ENCODE peak calls at places on chromosomes 4 and X, in four cellular contexts. H, E, T and G are unnamed samples.

GRCh38 chr4:13329963-13330362 is 154.2 kb downstream of the RAB28 start:
- DNase-seq in H (peak), T (no peak), E (peak), G (no peak)

GRCh38 chr4:150126201-150126879 is 48.1 kb downstream of the DCLK2 start:
- DNase-seq in T (no peak), E (peak), H (no peak), G (no peak)

GRCh38 chrX:108366644-108367406 is 71.4 kb downstream of the COL4A6 start:
- DNase-seq in E (no peak), H (no peak), T (no peak), G (no peak)

GRCh38 chr4:26144526-26145167 is 176.2 kb upstream of the RBPJ start:
- DNase-seq in H (no peak), T (no peak), E (no peak), G (no peak)

GRCh38 chr4:39978378-39978775 is 666 bp upstream of the PDS5A start:
- DNase-seq in H (no peak), E (no peak), T (no peak), G (no peak)

GRCh38 chrX:46279214-46279924 is 265.9 kb downstream of the ZNF674 start:
- DNase-seq in T (no peak), H (peak), E (peak), G (peak)

GRCh38 chrX:109533005-109533404 is 3.6 kb upstream of the NXT2 start:
- DNase-seq in E (no peak), H (no peak), T (no peak), G (no peak)

GRCh38 chr4:8063974-8064563 is 94.5 kb downstream of the ABLIM2 start:
- DNase-seq in H (no peak), T (no peak), E (no peak), G (no peak)

GRCh38 chr4:38182334-38182998 is 222.3 kb downstream of the PTTG2 start:
- DNase-seq in T (no peak), H (no peak), E (no peak), G (no peak)

GRCh38 chrX:150635952-150636351 is 57.2 kb upstream of the MTMR1 start:
- DNase-seq in T (no peak), E (peak), H (peak), G (no peak)

GRCh38 chr4:185470503-185471195 is 884 bp downstream of the CCDC110 start:
- DNase-seq in E (peak), H (peak), T (no peak), G (no peak)

GRCh38 chr4:170721812-170722373 is 632.1 kb upstream of the AADAT start:
- DNase-seq in T (no peak), E (no peak), H (no peak), G (no peak)

GRCh38 chr4:170716868-170717267 is 627.1 kb upstream of the AADAT start:
- DNase-seq in E (no peak), H (no peak), T (no peak), G (no peak)
- TF ChIP-seq CTCF in E (no peak), H (no peak), T (peak), G (no peak)

DNA sequence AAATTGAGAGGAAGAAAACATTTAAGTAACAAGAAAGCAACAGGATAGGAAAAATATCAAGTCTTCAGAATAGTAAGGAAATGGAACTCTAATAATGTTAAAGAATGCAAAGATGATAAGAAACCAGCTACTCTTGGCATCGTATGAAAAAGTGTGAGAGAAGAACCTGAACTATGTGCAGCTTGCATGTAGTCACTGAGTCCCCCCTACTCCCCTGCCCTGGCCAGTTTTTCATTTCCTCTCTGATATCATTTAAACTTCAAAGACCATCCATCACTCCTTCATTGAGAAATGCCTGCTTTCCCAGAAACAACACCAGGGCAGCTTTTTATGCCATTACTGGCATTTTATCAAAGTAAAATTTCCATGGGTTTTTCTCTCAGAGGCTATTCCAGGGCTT is 28.1 kb downstream of the INPP4B start:
- DNase-seq in E (peak), H (no peak), T (no peak), G (no peak)
- H3K27ac ChIP-seq in E (no peak), H (peak), T (no peak), G (peak)

GRCh38 chrX:1657367-1658082 is 42.7 kb downstream of the ASMT start:
- DNase-seq in T (no peak), E (peak), H (peak), G (no peak)
- TF ChIP-seq CTCF in T (no peak), E (no peak), H (peak), G (no peak)

GRCh38 chr4:54152846-54153600 is 53.1 kb downstream of the GSX2 start:
- DNase-seq in T (no peak), E (peak), H (peak), G (no peak)
- H3K27ac ChIP-seq in T (no peak), E (no peak), H (peak), G (no peak)

DNA sequence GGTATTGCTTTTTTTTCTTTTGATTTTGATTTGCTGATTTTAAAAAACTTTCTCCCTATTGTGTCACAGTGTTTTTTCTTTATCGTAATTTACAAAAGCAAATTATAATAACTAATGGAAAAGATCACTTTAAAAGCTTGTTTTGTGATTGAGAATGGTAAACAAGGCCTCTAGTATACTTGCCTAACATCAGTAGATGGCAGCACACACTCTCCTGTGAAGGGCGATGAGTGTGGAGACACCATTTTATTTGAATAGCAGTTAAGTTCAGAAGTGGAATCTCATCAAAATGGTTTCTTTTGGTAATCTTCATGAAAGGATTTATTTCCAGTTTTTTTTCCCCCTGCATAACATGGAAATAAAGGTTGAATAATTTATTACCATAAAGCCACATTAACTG is 72.3 kb downstream of the PAK3 start:
- DNase-seq in E (peak), H (peak), T (peak), G (no peak)
- TF ChIP-seq CTCF in E (peak), H (peak), T (peak), G (peak)

GRCh38 chrX:9899640-9900075 is 67.5 kb upstream of the CLDN34 start:
- DNase-seq in E (peak), T (no peak), H (no peak), G (peak)
- H3K27ac ChIP-seq in E (no peak), T (peak), H (no peak), G (no peak)